ENCODE peak calls at places on chromosomes 2 and 18, in four cellular contexts. K is natural killer cell treated with Interleukin-12 subunit alpha and Interleukin-12 subunit beta and Interleukin-15 and Interleukin-18, amount 100 ng/mL, for 72 hours; R is NCI-H446 treated with DMSO at 0.1 percent for 48 hours; W is iris pigment epithelial cell. P is an unnamed sample.
A peak's percentile ranks its signal among the peaks of the same experiment; 100 is the strongest.

GRCh38 chr2:186889291-186889886 is 40.4 kb upstream of the ZSWIM2 start:
- DNase-seq in K (no peak), R (no peak), W (no peak), P (peak; percentile 86)

GRCh38 chr2:96113367-96113677 is 3.0 kb downstream of the ADRA2B start:
- DNase-seq in K (no peak), R (no peak), W (no peak), P (no peak)

GRCh38 chr2:27738349-27739057 is 33.0 kb upstream of the MRPL33 start:
- DNase-seq in K (no peak), R (no peak), W (no peak), P (no peak)

GRCh38 chr2:67445652-67446268 is 48.6 kb downstream of the ETAA1 start:
- DNase-seq in K (no peak), R (no peak), W (no peak), P (no peak)

GRCh38 chr2:42105330-42106256 is 57.8 kb downstream of the PKDCC start:
- DNase-seq in K (peak; percentile 83), R (no peak), W (no peak), P (no peak)

GRCh38 chr2:146124741-146125140 is 1604.8 kb upstream of the ZEB2 start:
- DNase-seq in K (no peak), R (no peak), W (peak; percentile 87), P (peak; percentile 31)

GRCh38 chr18:11407900-11408299 is 201.5 kb upstream of the SLC35G4 start:
- DNase-seq in K (no peak), R (no peak), W (peak; percentile 55), P (peak; percentile 32)

GRCh38 chr2:203672856-203673255 is 33.6 kb upstream of the CD28 start:
- DNase-seq in K (no peak), R (no peak), W (peak; percentile 75), P (no peak)

P was measured in fibroblast of mammary gland.